ENCODE peak calls at places on chromosomes 3 and 15, in six cellular contexts. Z, F, H, C, B and O are unnamed samples.
A peak's percentile ranks its signal among the peaks of the same experiment; 100 is the strongest.

GRCh38 chr3:183252973-183253363 is at the start of gene B3GNT5:
- DNase-seq in F (peak; percentile 8), B (peak; percentile 57), C (peak; percentile 28), Z (peak; percentile 46), H (no peak), O (no peak)

GRCh38 chr3:17330660-17331059 is 411.8 kb downstream of the TBC1D5 start:
- DNase-seq in Z (no peak), C (no peak), H (no peak), F (no peak), B (no peak), O (no peak)

GRCh38 chr15:73956276-73957086 is 30.2 kb downstream of the LOXL1 start:
- DNase-seq in H (no peak), F (peak; percentile 98), Z (no peak), B (peak; percentile 38), C (peak; percentile 95), O (no peak)

GRCh38 chr15:70065006-70065722 is 32.6 kb downstream of the TLE3 start:
- DNase-seq in F (no peak), C (no peak), H (no peak), B (no peak), Z (peak; percentile 18), O (no peak)

GRCh38 chr3:196868297-196868661 is 559 bp downstream of the SENP5 start:
- DNase-seq in Z (peak; percentile 30), F (peak; percentile 32), C (no peak), B (no peak), H (peak; percentile 20), O (no peak)

GRCh38 chr3:192887047-192887446 is 30.6 kb downstream of the MB21D2 start:
- DNase-seq in C (peak; percentile 93), H (no peak), B (no peak), F (peak; percentile 97), Z (peak; percentile 50), O (no peak)

GRCh38 chr3:14839236-14839635 is 20.5 kb downstream of the FGD5 start:
- DNase-seq in C (no peak), Z (peak; percentile 20), F (no peak), B (no peak), H (no peak), O (no peak)

GRCh38 chr15:81284256-81285031 is 39.5 kb downstream of the STARD5 start:
- DNase-seq in H (no peak), C (no peak), B (no peak), F (no peak), Z (no peak), O (no peak)

GRCh38 chr3:17686613-17687012 is 55.8 kb downstream of the TBC1D5 start:
- DNase-seq in B (no peak), C (no peak), Z (no peak), H (no peak), F (no peak), O (no peak)

DNA sequence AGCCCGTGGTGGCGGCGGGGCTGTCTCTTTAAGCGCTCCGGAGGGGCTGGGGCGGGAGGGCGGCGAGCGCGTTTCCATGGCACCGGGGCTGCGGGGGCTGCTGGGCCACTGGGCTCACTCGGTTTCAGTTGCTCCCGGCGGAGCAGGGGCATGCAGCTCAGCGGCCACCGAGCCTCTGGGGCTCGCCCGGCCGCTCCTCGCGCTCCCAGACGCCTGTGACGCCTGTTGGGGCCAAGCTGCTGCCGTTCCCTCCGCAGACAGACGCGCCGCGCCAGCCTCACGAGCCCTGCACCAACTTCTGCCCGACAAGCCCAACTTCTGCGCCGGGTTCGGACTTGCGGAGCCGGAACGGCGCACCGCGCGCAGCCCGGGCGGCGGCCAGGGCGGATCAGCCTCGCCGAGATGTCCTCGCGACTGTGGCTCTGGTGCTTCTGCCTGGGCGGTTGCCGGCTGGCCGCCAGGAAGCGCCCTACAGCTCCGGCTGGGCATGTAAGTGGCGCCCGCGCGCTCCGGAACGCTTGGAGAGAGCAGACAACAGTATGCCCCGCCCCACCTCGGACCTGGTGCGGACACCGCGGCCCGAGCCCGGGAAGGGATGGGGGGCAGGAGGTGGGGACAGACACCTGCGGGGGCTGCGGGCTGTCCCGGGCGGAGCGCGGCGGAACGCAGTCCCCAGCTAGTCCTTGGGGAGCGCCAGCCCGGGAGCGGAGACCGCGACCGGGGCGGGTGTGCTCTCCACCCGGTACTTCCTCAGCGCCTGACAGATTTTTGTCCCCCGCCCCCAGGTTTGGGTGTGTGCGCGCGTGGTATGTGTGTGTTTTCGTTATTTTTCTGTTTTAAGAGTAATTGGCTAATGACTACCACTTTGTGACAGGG is 154.1 kb upstream of the GOLIM4 start:
- DNase-seq in Z (peak; percentile 66), B (peak; percentile 28), H (peak; percentile 80), C (peak; percentile 79), F (peak; percentile 81), O (peak; percentile 93)
- TF ChIP-seq CTCF in Z (peak; percentile 26), B (no peak), H (peak; percentile 65), C (peak; percentile 48), F (peak; percentile 15), O (peak; percentile 71)

DNA sequence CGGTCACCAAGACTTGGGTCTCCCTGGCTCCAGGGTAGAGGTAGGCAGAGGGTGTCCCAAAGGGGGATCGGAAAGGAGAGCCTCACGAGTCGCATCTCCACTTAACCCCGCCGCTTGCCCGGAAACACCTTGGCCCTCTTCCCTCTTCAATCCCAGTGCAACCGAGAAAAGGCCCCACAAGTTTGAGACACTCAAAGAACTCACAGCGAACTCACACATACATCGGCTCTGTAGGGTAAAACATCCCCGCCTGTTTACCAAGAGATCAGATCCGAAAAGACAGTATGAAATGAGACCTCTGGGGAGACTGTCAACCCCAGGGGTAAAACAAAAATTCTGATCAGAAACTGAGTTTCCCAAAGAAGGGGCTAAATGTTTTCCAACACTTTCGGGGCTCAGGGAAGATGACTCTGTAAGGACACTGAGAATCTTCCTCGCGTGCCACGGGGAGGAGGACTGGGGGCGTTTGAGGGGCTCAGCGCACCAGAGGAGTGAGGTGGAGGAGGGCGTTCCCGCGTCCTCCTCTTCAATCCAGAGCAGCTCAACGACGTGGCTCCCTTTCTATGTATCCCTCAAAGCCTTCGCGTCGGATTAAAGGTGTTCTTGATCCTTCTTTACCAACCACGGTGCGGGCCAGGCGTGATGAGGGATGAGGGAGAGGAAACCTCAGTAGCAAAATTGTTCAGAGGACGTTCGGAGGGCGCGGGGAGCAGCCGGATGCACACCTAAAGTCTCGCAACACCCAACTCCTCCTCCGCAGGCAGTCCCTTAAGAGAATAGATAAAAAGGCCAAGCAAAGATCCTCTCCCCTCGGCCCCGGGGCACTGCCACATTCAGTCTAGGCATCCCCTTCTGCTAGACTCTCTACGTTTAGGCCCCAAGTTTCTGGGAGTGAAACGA is 3.7 kb downstream of the WNT5A start:
- DNase-seq in Z (no peak), B (peak; percentile 45), F (no peak), H (peak; percentile 2), C (no peak), O (no peak)
- TF ChIP-seq CTCF in Z (no peak), B (no peak), F (no peak), H (no peak), C (no peak), O (no peak)

GRCh38 chr3:46860381-46861292 is 2.6 kb downstream of the MYL3 start:
- DNase-seq in C (no peak), Z (peak; percentile 54), F (no peak), B (peak; percentile 21), H (no peak), O (no peak)
- TF ChIP-seq CTCF in C (peak; percentile 54), Z (peak; percentile 29), F (peak; percentile 20), B (no peak), H (peak; percentile 60), O (peak; percentile 35)

DNA sequence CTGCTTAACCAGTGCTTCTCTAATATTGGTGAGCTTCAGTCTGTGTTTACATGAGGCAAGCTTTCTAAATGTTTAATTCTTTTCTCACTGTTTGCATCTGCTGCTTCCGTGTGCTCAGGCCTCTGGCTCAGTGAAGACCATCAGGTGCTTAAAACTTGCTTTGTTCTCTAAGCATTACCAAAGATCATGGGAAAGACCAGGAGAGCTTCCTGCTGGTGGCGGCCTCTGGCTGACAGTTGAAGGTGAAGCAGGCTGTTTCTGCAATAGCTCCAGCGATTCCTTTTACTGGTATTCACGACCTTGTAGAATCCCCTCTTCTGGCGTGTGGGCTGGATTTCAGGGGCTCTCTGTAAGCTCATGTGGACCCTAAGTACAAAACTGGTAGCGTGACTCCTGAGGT is 45.1 kb downstream of the EDEM1 start:
- DNase-seq in H (no peak), C (no peak), B (no peak), Z (no peak), F (no peak), O (no peak)
- TF ChIP-seq CTCF in H (no peak), C (no peak), B (no peak), Z (no peak), F (peak; percentile 2), O (no peak)

GRCh38 chr15:74957301-74958035 is 896 bp upstream of the RPP25 start:
- DNase-seq in C (no peak), Z (peak; percentile 57), H (no peak), B (no peak), F (no peak), O (no peak)

GRCh38 chr15:74958908-74959642 is 2.5 kb upstream of the RPP25 start:
- DNase-seq in B (peak; percentile 35), F (no peak), H (no peak), Z (no peak), C (no peak), O (no peak)

GRCh38 chr15:74956648-74957300 is at the start of gene RPP25:
- DNase-seq in Z (peak; percentile 74), B (peak; percentile 88), F (peak; percentile 53), C (peak; percentile 61), H (peak; percentile 56), O (peak; percentile 91)

GRCh38 chr15:74959643-74959939 is 3.0 kb upstream of the RPP25 start:
- DNase-seq in F (no peak), B (no peak), H (no peak), C (no peak), Z (no peak), O (no peak)

DNA sequence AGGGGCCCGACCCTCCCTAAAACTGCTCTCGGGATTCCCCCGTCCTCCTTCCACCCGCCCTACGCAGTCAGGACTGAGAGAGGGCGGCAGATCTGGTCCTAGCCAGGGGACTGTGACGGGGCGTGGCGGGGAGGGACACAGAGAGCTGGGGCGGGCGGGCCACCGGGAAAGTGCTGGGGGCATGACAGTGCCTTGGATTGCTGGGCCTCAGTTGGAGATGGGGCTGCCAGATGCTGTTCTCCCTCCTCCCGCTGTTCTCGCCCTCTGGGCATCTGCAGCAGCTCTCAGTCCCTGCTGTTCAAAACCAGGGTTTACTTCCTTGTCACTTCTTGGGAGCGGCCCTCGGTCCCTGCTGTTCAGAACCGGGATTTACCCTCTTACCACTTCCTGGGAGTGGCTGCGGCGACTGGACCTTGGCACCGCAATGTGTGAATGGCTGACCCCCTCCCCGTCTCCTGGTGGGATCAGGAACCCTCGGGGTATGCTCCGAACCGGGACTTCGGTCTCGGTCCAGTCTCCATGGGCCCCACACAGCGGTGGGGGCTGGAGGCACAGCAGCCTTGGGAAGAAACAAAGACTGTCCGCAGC is 1.8 kb upstream of the RPP25 start:
- DNase-seq in H (peak; percentile 23), F (no peak), Z (peak; percentile 40), B (peak; percentile 45), C (no peak), O (no peak)
- TF ChIP-seq CTCF in H (peak; percentile 40), F (no peak), Z (no peak), B (no peak), C (no peak), O (peak; percentile 37)

GRCh38 chr3:195269375-195270078 is 1.4 kb downstream of the XXYLT1 start:
- DNase-seq in Z (no peak), C (no peak), H (no peak), F (no peak), B (no peak), O (no peak)

GRCh38 chr3:195270079-195270349 is 945 bp downstream of the XXYLT1 start:
- DNase-seq in H (no peak), Z (no peak), B (no peak), C (no peak), F (no peak), O (no peak)

GRCh38 chr3:195270350-195271115 is 426 bp downstream of the XXYLT1 start:
- DNase-seq in B (peak; percentile 61), C (peak; percentile 81), F (peak; percentile 70), Z (peak; percentile 78), H (peak; percentile 65), O (peak; percentile 92)

GRCh38 chr3:195271116-195271858 is at the start of gene XXYLT1:
- DNase-seq in H (peak; percentile 91), F (peak; percentile 81), C (peak; percentile 91), Z (peak; percentile 92), B (peak; percentile 91), O (peak; percentile 97)

GRCh38 chr3:195271859-195272243 is 892 bp upstream of the XXYLT1 start:
- DNase-seq in C (peak; percentile 17), Z (no peak), F (no peak), H (no peak), B (no peak), O (no peak)
- TF ChIP-seq CTCF in C (no peak), Z (no peak), F (no peak), H (no peak), B (no peak), O (no peak)